ENCODE peak calls at places on chromosomes 16 and 17, in six cellular contexts. V is HCT116; K is SJSA1; Y is thoracic aorta; H is H9; B is CD4-positive, CD25-positive, alpha-beta regulatory T cell. Q is an unnamed sample.

GRCh38 chr17:81387235-81388060 is 7.8 kb upstream of the BAHCC1 start:
- DNase-seq in V (no peak), K (no peak), Y (no peak), H (no peak), B (no peak), Q (no peak)

GRCh38 chr17:28612936-28613872 is 781 bp downstream of the RSKR start:
- DNase-seq in V (no peak), K (no peak), Y (no peak), H (peak; percentile 71), B (peak; percentile 43), Q (no peak)

GRCh38 chr17:19397556-19398041 is 10.6 kb upstream of the MFAP4 start:
- DNase-seq in V (no peak), K (no peak), Y (no peak), H (peak; percentile 85), B (no peak), Q (no peak)

GRCh38 chr17:46197526-46197925 is 4.3 kb upstream of the KANSL1 start:
- DNase-seq in V (no peak), K (no peak), Y (no peak), H (no peak), B (no peak), Q (no peak)

GRCh38 chr17:2853722-2854580 is 57.7 kb downstream of the RAP1GAP2 start:
- DNase-seq in V (no peak), K (no peak), Y (no peak), H (no peak), B (no peak), Q (no peak)

GRCh38 chr17:44556114-44556853 is 1.0 kb upstream of the FZD2 start:
- DNase-seq in V (peak; percentile 19), K (no peak), Y (no peak), H (peak; percentile 94), B (no peak), Q (no peak)

GRCh38 chr16:69302301-69302700 is 8.8 kb upstream of the VPS4A start:
- DNase-seq in V (no peak), K (no peak), Y (no peak), H (no peak), B (no peak), Q (no peak)

GRCh38 chr17:67322039-67322787 is 44.2 kb downstream of the PSMD12 start:
- DNase-seq in V (no peak), K (no peak), Y (no peak), H (peak; percentile 90), B (no peak), Q (no peak)

GRCh38 chr16:2471653-2472487 is 773 bp downstream of the NTN3 start:
- DNase-seq in V (no peak), K (no peak), Y (no peak), H (no peak), B (no peak), Q (no peak)

GRCh38 chr16:4264546-4264945 is 8.3 kb downstream of the TFAP4 start:
- DNase-seq in V (no peak), K (no peak), Y (no peak), H (peak; percentile 32), B (no peak), Q (no peak)

GRCh38 chr16:10693889-10694288 is 841 bp downstream of the TEKT5 start:
- DNase-seq in V (no peak), K (no peak), Y (no peak), H (no peak), B (no peak), Q (no peak)

DNA sequence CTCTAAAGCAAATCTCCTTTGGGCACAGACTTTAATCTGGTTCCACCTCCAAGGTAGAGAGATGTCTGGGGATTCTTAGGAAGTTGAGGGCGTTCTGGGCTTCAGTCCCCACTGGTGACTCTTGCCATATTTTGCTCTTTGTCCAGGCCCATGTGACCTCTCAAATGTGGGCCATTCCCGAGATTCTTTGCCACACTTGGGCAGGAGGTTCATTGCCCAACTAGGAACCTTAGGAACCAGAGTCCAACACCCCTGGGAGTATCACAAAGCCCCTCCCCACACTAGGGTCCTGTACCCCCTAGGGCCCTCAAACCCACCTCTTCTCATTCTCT is 6.5 kb downstream of the KRT14 start:
- DNase-seq in V (no peak), K (no peak), Y (no peak), H (no peak), B (no peak), Q (no peak)
- H3K27ac ChIP-seq in V (no peak overlapping the region), K (no peak overlapping the region), Y (no peak overlapping the region), H (no peak overlapping the region), B (no peak overlapping the region), Q (peak overlapping the region; percentile 62)

GRCh38 chr16:89217388-89218191 is at the start of gene ZNF778:
- DNase-seq in V (peak; percentile 73), K (peak; percentile 78), Y (no peak), H (peak; percentile 80), B (peak; percentile 86), Q (peak; percentile 42)
- H3K27ac ChIP-seq in V (peak within 1 kb of the TSS; percentile 74), K (peak within 1 kb of the TSS; percentile 83), Y (peak within 1 kb of the TSS; percentile 93), H (no peak within 1 kb of the TSS), B (peak within 1 kb of the TSS; percentile 97), Q (peak within 1 kb of the TSS; percentile 96)

DNA sequence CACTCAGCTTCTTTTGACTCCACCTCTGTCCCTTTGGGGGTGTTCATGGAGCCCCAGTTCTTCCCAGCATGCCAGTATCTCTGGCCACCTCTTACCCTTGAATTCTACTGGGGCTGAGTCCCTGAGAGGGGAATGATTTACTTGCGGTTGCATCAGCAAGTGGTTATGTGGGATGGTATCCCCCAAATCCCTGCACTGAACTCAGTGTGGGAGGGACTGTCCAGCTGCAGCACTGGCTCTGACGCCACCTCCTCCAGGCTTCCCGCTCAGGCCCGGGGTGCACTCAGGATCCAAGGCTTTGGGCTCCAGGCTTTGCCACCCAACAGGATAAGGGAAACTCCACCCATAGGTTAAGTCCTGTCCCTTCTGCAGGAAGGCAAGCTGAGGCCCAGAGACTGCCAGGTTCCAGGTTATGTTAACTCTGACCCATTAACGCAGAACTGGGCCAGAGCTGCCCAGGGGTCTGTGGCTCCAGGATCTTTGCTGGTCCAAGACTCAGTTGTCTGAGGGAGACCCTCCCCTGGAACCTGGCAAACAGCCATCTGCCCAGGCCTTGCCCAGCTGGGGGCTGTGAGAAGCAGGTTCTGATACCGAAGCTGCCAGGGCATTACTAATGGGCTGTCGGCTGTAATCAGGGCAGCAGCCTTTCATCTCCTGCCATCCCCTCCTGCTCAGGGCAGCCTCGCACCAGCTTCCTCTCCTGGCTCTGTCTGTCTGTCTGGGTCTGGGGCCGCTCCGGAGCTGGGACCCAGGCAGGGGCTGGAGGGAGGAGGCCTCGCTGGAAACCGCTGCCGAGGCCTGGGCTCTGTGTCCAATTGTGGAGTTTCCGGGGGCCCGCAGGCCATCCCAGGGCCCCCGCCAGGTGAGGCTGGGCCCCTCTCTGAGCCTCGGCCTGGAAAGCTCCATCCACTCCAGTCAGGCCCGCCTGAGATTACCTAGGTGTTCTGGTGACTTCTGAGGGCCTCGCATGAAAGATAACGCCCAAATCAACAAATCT is 21.4 kb upstream of the BRD7 start:
- DNase-seq in V (no peak), K (peak; percentile 36), Y (no peak), H (no peak), B (no peak), Q (no peak)
- H3K27ac ChIP-seq in V (no peak overlapping the region), K (no peak overlapping the region), Y (no peak overlapping the region), H (no peak overlapping the region), B (no peak overlapping the region), Q (no peak overlapping the region)

GRCh38 chr16:79598341-79599181 is 2.0 kb downstream of the MAF start:
- DNase-seq in V (no peak), K (peak; percentile 73), Y (peak; percentile 16), H (peak; percentile 76), B (peak; percentile 48), Q (no peak)

GRCh38 chr16:79599837-79600635 is 501 bp downstream of the MAF start:
- DNase-seq in V (no peak), K (peak; percentile 58), Y (no peak), H (peak; percentile 67), B (no peak), Q (no peak)

GRCh38 chr16:79600636-79601091 is at the start of gene MAF:
- DNase-seq in V (no peak), K (peak; percentile 91), Y (peak; percentile 79), H (peak; percentile 82), B (peak; percentile 91), Q (peak; percentile 68)

GRCh38 chr16:79597775-79598174 is 2.8 kb downstream of the MAF start:
- DNase-seq in V (no peak), K (no peak), Y (no peak), H (no peak), B (no peak), Q (no peak)

GRCh38 chr16:79599256-79599836 is 1.2 kb downstream of the MAF start:
- DNase-seq in V (no peak), K (no peak), Y (no peak), H (peak; percentile 47), B (peak; percentile 24), Q (no peak)
- H3K27ac ChIP-seq in V (no peak overlapping the region), K (no peak overlapping the region), Y (peak overlapping the region; percentile 87), H (no peak overlapping the region), B (peak overlapping the region; percentile 65), Q (peak overlapping the region; percentile 97)

GRCh38 chr16:74842413-74842812 is 67.8 kb upstream of the FA2H start:
- DNase-seq in V (no peak), K (no peak), Y (no peak), H (no peak), B (no peak), Q (no peak)

GRCh38 chr16:74846714-74847113 is 72.1 kb upstream of the FA2H start:
- DNase-seq in V (no peak), K (no peak), Y (no peak), H (no peak), B (no peak), Q (no peak)

GRCh38 chr16:74844041-74844826 is 69.6 kb upstream of the FA2H start:
- DNase-seq in V (no peak), K (no peak), Y (no peak), H (no peak), B (no peak), Q (no peak)

GRCh38 chr16:74841469-74841868 is 66.8 kb upstream of the FA2H start:
- DNase-seq in V (no peak), K (no peak), Y (no peak), H (no peak), B (no peak), Q (no peak)

DNA sequence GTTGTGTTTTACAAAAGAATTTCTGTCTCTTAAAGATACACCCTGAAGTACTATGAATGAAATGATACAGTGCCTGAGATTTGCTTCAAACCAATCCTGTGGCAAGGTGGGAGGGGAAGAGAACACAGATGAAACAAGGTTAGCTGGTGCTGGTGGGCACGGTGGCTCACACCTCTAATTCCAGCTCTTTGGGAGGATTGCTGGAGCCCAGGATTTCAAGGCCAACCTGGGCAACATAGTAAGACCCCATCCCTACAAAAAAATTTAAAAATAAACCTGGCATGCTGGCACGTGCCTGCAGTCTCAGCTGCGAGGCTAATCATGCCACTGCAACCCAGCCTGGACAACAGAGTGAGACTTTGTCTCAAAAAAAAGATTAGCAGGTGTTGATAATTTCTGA is 67.3 kb upstream of the FA2H start:
- DNase-seq in V (no peak), K (no peak), Y (no peak), H (no peak), B (no peak), Q (no peak)
- H3K27ac ChIP-seq in V (no peak overlapping the region), K (no peak overlapping the region), Y (no peak overlapping the region), H (no peak overlapping the region), B (no peak overlapping the region), Q (no peak overlapping the region)